ENCODE peak calls at places on chromosomes 2 and 18, in seven cellular contexts. One of them, this sample, is unnamed.

GRCh38 chr2:126907671-126908070 is 9.0 kb downstream of the TEX51 start:
- DNase-seq in psoas muscle: no peak
- DNase-seq in right atrium auricular region: peak; percentile 23
- DNase-seq in stimulated activated CD4-positive, alpha-beta T cell treated with anti-CD3 and anti-CD28 coated beads, Interleukin-1b, Interleukin-23, amount 100 ng/mL, for 4 hours: no peak
- DNase-seq in T-helper 1 cell: no peak
- DNase-seq in retina: no peak
- DNase-seq in RWPE1: no peak
- DNase-seq in this sample: no peak

GRCh38 chr2:183089192-183089851 is 10.8 kb downstream of the DUSP19 start:
- DNase-seq in psoas muscle: no peak
- DNase-seq in right atrium auricular region: no peak
- DNase-seq in stimulated activated CD4-positive, alpha-beta T cell treated with anti-CD3 and anti-CD28 coated beads, Interleukin-1b, Interleukin-23, amount 100 ng/mL, for 4 hours: no peak
- DNase-seq in T-helper 1 cell: no peak
- DNase-seq in retina: no peak
- DNase-seq in RWPE1: no peak
- DNase-seq in this sample: no peak

GRCh38 chr2:60119778-60120177 is 433.7 kb downstream of the BCL11A start:
- DNase-seq in psoas muscle: no peak
- DNase-seq in right atrium auricular region: no peak
- DNase-seq in stimulated activated CD4-positive, alpha-beta T cell treated with anti-CD3 and anti-CD28 coated beads, Interleukin-1b, Interleukin-23, amount 100 ng/mL, for 4 hours: no peak
- DNase-seq in T-helper 1 cell: no peak
- DNase-seq in retina: no peak
- DNase-seq in RWPE1: no peak
- DNase-seq in this sample: no peak

GRCh38 chr2:164530464-164530863 is 90.8 kb downstream of the GRB14 start:
- DNase-seq in psoas muscle: no peak
- DNase-seq in right atrium auricular region: no peak
- DNase-seq in stimulated activated CD4-positive, alpha-beta T cell treated with anti-CD3 and anti-CD28 coated beads, Interleukin-1b, Interleukin-23, amount 100 ng/mL, for 4 hours: no peak
- DNase-seq in T-helper 1 cell: no peak
- DNase-seq in retina: no peak
- DNase-seq in RWPE1: no peak
- DNase-seq in this sample: no peak

GRCh38 chr2:43424262-43425207 is 171.3 kb downstream of the THADA start:
- DNase-seq in psoas muscle: no peak
- DNase-seq in right atrium auricular region: no peak
- DNase-seq in stimulated activated CD4-positive, alpha-beta T cell treated with anti-CD3 and anti-CD28 coated beads, Interleukin-1b, Interleukin-23, amount 100 ng/mL, for 4 hours: no peak
- DNase-seq in T-helper 1 cell: no peak
- DNase-seq in retina: no peak
- DNase-seq in RWPE1: no peak
- DNase-seq in this sample: peak; percentile 24

GRCh38 chr2:116487336-116487735 is 1327.2 kb upstream of the DDX18 start:
- DNase-seq in psoas muscle: no peak
- DNase-seq in right atrium auricular region: no peak
- DNase-seq in stimulated activated CD4-positive, alpha-beta T cell treated with anti-CD3 and anti-CD28 coated beads, Interleukin-1b, Interleukin-23, amount 100 ng/mL, for 4 hours: no peak
- DNase-seq in T-helper 1 cell: no peak
- DNase-seq in retina: no peak
- DNase-seq in RWPE1: no peak
- DNase-seq in this sample: no peak

GRCh38 chr2:111694690-111695089 is 189.3 kb downstream of the ANAPC1 start:
- DNase-seq in psoas muscle: no peak
- DNase-seq in right atrium auricular region: no peak
- DNase-seq in stimulated activated CD4-positive, alpha-beta T cell treated with anti-CD3 and anti-CD28 coated beads, Interleukin-1b, Interleukin-23, amount 100 ng/mL, for 4 hours: no peak
- DNase-seq in T-helper 1 cell: no peak
- DNase-seq in retina: no peak
- DNase-seq in RWPE1: no peak
- DNase-seq in this sample: peak; percentile 51

GRCh38 chr2:221572821-221573429 is 821 bp upstream of the EPHA4 start:
- DNase-seq in psoas muscle: peak; percentile 70
- DNase-seq in right atrium auricular region: no peak
- DNase-seq in stimulated activated CD4-positive, alpha-beta T cell treated with anti-CD3 and anti-CD28 coated beads, Interleukin-1b, Interleukin-23, amount 100 ng/mL, for 4 hours: peak; percentile 29
- DNase-seq in T-helper 1 cell: peak; percentile 14
- DNase-seq in retina: no peak
- DNase-seq in RWPE1: peak; percentile 52
- DNase-seq in this sample: peak; percentile 49

GRCh38 chr18:23330423-23330822 is 122.7 kb upstream of the RIOK3 start:
- DNase-seq in psoas muscle: no peak
- DNase-seq in right atrium auricular region: no peak
- DNase-seq in stimulated activated CD4-positive, alpha-beta T cell treated with anti-CD3 and anti-CD28 coated beads, Interleukin-1b, Interleukin-23, amount 100 ng/mL, for 4 hours: no peak
- DNase-seq in T-helper 1 cell: no peak
- DNase-seq in retina: no peak
- DNase-seq in RWPE1: no peak
- DNase-seq in this sample: no peak

GRCh38 chr2:157223624-157224205 is 33.8 kb upstream of the GALNT5 start:
- DNase-seq in psoas muscle: no peak
- DNase-seq in right atrium auricular region: no peak
- DNase-seq in stimulated activated CD4-positive, alpha-beta T cell treated with anti-CD3 and anti-CD28 coated beads, Interleukin-1b, Interleukin-23, amount 100 ng/mL, for 4 hours: no peak
- DNase-seq in T-helper 1 cell: no peak
- DNase-seq in retina: no peak
- DNase-seq in RWPE1: no peak
- DNase-seq in this sample: no peak

GRCh38 chr2:240586919-240587800 is 626 bp downstream of the CAPN10 start:
- DNase-seq in psoas muscle: no peak
- DNase-seq in right atrium auricular region: no peak
- DNase-seq in stimulated activated CD4-positive, alpha-beta T cell treated with anti-CD3 and anti-CD28 coated beads, Interleukin-1b, Interleukin-23, amount 100 ng/mL, for 4 hours: peak; percentile 46
- DNase-seq in T-helper 1 cell: peak; percentile 34
- DNase-seq in retina: no peak
- DNase-seq in RWPE1: no peak
- DNase-seq in this sample: peak; percentile 38

GRCh38 chr2:72147303-72147970 is at the start of gene CYP26B1:
- DNase-seq in psoas muscle: peak; percentile 68
- DNase-seq in right atrium auricular region: peak; percentile 59
- DNase-seq in stimulated activated CD4-positive, alpha-beta T cell treated with anti-CD3 and anti-CD28 coated beads, Interleukin-1b, Interleukin-23, amount 100 ng/mL, for 4 hours: no peak
- DNase-seq in T-helper 1 cell: peak; percentile 9
- DNase-seq in retina: peak; percentile 80
- DNase-seq in RWPE1: no peak
- DNase-seq in this sample: no peak

GRCh38 chr18:41072946-41073345 is 882.1 kb upstream of the PIK3C3 start:
- DNase-seq in psoas muscle: no peak
- DNase-seq in right atrium auricular region: no peak
- DNase-seq in stimulated activated CD4-positive, alpha-beta T cell treated with anti-CD3 and anti-CD28 coated beads, Interleukin-1b, Interleukin-23, amount 100 ng/mL, for 4 hours: no peak
- DNase-seq in T-helper 1 cell: no peak
- DNase-seq in retina: no peak
- DNase-seq in RWPE1: no peak
- DNase-seq in this sample: no peak

GRCh38 chr2:234249873-234250272 is 199.4 kb downstream of the SPP2 start:
- DNase-seq in psoas muscle: no peak
- DNase-seq in right atrium auricular region: no peak
- DNase-seq in stimulated activated CD4-positive, alpha-beta T cell treated with anti-CD3 and anti-CD28 coated beads, Interleukin-1b, Interleukin-23, amount 100 ng/mL, for 4 hours: no peak
- DNase-seq in T-helper 1 cell: no peak
- DNase-seq in retina: no peak
- DNase-seq in RWPE1: peak; percentile 84
- DNase-seq in this sample: peak; percentile 96

GRCh38 chr2:66717973-66718372 is 283.0 kb downstream of the MEIS1 start:
- DNase-seq in psoas muscle: no peak
- DNase-seq in right atrium auricular region: no peak
- DNase-seq in stimulated activated CD4-positive, alpha-beta T cell treated with anti-CD3 and anti-CD28 coated beads, Interleukin-1b, Interleukin-23, amount 100 ng/mL, for 4 hours: no peak
- DNase-seq in T-helper 1 cell: no peak
- DNase-seq in retina: no peak
- DNase-seq in RWPE1: no peak
- DNase-seq in this sample: no peak

This sample was measured in mammary epithelial cell.